ENCODE peak calls at places on chromosomes 11 and 22, in seven cellular contexts. G is H1, W is A549, R is K562, Y is DND-41, A is GM23248, U is HCT116. M is an unnamed sample.

GRCh38 chr11:86639172-86639571 is 33.2 kb downstream of the ME3 start:
- DNase-seq in G (no peak), W (no peak), R (no peak), Y (no peak), A (no peak), U (no peak), M (no peak)

GRCh38 chr11:21911046-21911445 is 281.8 kb upstream of the ANO5 start:
- DNase-seq in G (no peak), W (no peak), R (no peak), Y (no peak), A (no peak), U (no peak), M (no peak)

GRCh38 chr11:8333431-8334401 is 70.0 kb upstream of the LMO1 start:
- DNase-seq in G (no peak), W (peak), R (no peak), Y (no peak), A (peak), U (no peak), M (peak)

GRCh38 chr22:24427500-24428164 is at the start of gene ADORA2A:
- DNase-seq in G (no peak), W (no peak), R (no peak), Y (peak), A (no peak), U (no peak), M (no peak)

GRCh38 chr11:8566613-8567210 is 27.3 kb downstream of the STK33 start:
- DNase-seq in G (no peak), W (no peak), R (peak), Y (no peak), A (peak), U (peak), M (peak)

GRCh38 chr11:45859661-45860140 is 12.4 kb downstream of the CRY2 start:
- DNase-seq in G (no peak), W (no peak), R (no peak), Y (no peak), A (peak), U (no peak), M (peak)

GRCh38 chr22:35782504-35782903 is 64.8 kb downstream of the APOL5 start:
- DNase-seq in G (no peak), W (no peak), R (no peak), Y (no peak), A (peak), U (no peak), M (no peak)

GRCh38 chr22:17239156-17239701 is 20.0 kb upstream of the ADA2 start:
- DNase-seq in G (no peak), W (no peak), R (no peak), Y (no peak), A (no peak), U (no peak), M (no peak)

GRCh38 chr11:106990322-106990721 is 28.0 kb downstream of the GUCY1A2 start:
- DNase-seq in G (no peak), W (no peak), R (no peak), Y (no peak), A (no peak), U (no peak), M (no peak)

GRCh38 chr11:59222464-59223065 is 9.8 kb upstream of the MPEG1 start:
- DNase-seq in G (no peak), W (no peak), R (no peak), Y (no peak), A (no peak), U (no peak), M (no peak)

GRCh38 chr11:81197396-81197795 is 1536.3 kb downstream of the FAM181B start:
- DNase-seq in G (no peak), W (no peak), R (no peak), Y (no peak), A (no peak), U (no peak), M (no peak)

GRCh38 chr11:110092577-110093406 is at the start of gene ZC3H12C:
- DNase-seq in G (peak), W (peak), R (peak), Y (no peak), A (peak), U (peak), M (peak)

GRCh38 chr22:39703890-39704658 is 133.5 kb downstream of the CACNA1I start:
- DNase-seq in G (no peak), W (no peak), R (no peak), Y (no peak), A (peak), U (no peak), M (peak)

GRCh38 chr22:22770280-22770871 is 117.2 kb upstream of the IGLL5 start:
- DNase-seq in G (peak), W (peak), R (peak), Y (peak), A (peak), U (no peak), M (peak)

GRCh38 chr11:64864473-64865285 is 13.7 kb downstream of the EHD1 start:
- DNase-seq in G (no peak), W (no peak), R (peak), Y (no peak), A (peak), U (no peak), M (peak)

GRCh38 chr11:64866173-64866491 is 12.3 kb downstream of the EHD1 start:
- DNase-seq in G (no peak), W (no peak), R (no peak), Y (no peak), A (no peak), U (no peak), M (no peak)

GRCh38 chr11:64864135-64864472 is 14.3 kb downstream of the EHD1 start:
- DNase-seq in G (peak), W (no peak), R (no peak), Y (no peak), A (no peak), U (no peak), M (no peak)

GRCh38 chr11:64863381-64864060 is 14.9 kb downstream of the EHD1 start:
- DNase-seq in G (peak), W (no peak), R (no peak), Y (no peak), A (peak), U (no peak), M (peak)

GRCh38 chr11:64865286-64866172 is 12.9 kb downstream of the EHD1 start:
- DNase-seq in G (no peak), W (no peak), R (no peak), Y (no peak), A (peak), U (no peak), M (no peak)
- H3K4me3 ChIP-seq in G (no peak), W (no peak), R (no peak), Y (no peak), A (peak), U (no peak), M (no peak)

DNA sequence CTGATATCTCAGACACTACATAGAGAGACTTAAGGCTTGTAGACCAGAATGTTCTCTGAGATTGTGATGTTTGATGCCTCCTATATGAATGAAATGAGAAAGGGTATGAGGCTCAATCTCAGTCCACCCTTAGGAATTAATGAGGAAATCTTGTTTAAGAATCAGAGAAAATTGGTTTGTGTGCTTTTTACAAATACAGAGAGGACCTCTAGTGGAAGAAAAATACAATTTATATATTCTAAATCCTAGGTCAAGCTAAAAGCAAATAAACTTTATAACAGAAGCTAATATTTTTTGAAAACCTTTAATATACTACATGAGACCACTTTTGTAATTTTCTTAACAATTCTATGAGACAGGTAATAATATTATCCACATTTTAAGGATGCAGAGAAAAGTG is 5.0 kb upstream of the OR52H1 start:
- DNase-seq in G (no peak), W (no peak), R (no peak), Y (no peak), A (peak), U (no peak), M (no peak)
- H3K4me2 ChIP-seq in G (no peak), W (no peak), R (no peak), Y (no peak), A (no peak), U (no peak), M (no peak)

DNA sequence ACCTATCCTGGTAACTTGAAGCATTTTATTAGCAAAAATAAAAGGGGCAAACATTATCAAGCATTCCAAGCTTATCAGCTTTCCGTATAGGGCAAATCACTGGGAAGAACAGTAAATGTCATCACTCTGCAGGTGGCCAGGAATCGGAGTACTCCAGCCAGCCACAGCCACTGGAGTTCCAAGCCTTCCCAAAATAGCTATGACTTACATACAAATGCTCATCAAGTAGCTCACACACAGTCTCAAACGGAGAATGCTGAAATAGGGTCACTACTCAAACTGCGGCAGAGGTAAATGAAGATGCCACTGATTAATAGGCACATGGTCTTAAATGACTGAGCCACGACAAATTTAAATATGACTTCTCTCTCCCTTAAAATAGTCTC is 2.1 kb downstream of the USP28 start:
- DNase-seq in G (no peak), W (no peak), R (no peak), Y (no peak), A (no peak), U (no peak), M (peak)
- H3K4me3 ChIP-seq in G (peak), W (no peak), R (no peak), Y (no peak), A (no peak), U (no peak), M (no peak)

DNA sequence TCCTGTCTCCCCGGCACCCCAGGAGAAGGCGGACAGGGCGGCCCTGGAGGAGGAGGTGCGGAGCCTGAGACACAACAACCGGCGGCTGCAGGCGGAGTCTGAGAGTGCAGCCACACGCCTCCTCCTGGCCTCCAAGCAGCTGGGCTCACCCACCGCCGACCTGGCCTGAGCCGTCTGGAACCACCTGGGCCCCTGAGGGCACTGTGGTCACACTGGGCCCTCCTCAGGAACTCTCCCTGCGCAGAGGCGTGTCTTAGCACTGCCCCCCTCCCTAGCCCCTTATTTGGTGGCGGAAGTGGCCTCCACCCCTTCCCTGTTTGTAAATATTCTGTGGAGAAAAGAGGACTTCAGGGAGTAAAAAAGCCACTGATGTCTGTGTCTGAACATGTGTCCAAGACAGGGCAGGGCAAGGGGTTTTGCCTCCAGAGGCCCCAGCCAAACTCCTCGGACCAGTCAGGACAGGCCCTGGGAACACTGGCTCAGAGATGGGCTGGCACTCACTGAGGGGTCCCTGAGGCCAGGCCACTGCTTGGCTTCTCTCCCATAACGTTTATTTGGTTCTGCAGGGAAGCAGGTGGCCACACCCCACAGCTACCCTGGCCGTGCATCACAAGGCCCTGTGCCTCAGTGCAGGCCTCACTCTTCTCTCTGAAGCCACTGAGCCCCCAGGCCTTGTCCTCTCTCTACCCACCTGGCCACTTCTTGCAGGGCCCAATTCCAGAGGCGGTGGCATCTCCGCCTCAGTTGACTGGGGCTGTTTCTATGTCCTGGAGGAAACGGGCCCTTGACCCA is 12.0 kb downstream of the RELA start:
- DNase-seq in G (no peak), W (no peak), R (no peak), Y (no peak), A (no peak), U (no peak), M (no peak)
- H3K4me2 ChIP-seq in G (no peak), W (no peak), R (no peak), Y (no peak), A (no peak), U (peak), M (no peak)

DNA sequence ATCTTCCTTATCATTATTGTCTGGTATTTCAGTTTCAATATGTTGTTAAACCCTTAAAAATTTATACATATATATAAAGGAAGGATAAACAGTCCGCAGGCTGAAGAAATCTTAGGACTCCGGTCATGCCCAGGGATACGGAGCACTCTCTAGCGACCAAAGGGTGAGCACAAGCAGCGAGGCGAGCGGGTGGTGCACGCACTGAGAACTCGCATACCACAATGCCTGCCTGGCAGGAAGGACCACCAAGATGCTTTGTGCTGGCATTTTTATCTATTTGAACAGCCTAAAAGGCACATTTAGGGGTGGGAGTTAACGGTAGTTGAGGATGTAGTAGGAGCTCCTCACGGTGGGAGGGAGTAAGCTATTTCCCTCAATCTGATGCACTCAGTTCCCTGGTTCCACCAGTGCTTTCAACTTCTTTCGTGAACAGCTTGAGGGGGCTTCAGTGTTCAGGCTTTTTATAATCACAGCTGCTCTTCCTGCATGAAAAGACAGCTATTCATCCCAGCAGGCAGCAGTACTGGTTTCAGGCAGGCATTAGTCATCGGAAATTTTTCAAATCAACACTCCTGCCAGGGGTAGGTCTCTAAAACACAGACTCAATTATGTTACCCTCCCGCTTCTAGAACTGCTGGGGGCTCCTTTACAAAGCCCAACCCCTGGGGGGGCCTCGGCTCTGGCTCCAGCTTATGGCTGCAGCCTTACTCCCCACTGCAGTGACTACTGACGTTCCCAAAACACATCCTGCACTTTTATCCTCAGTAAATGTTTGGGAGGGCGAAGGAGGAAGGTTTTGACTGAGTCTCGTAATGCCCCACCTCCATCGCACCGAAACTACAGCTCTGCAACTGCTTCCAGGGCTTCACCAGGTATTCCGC is 6.0 kb downstream of the POLDIP3 start:
- DNase-seq in G (no peak), W (no peak), R (no peak), Y (no peak), A (peak), U (no peak), M (peak)
- H3K4me3 ChIP-seq in G (no peak), W (no peak), R (no peak), Y (no peak), A (no peak), U (no peak), M (peak)

DNA sequence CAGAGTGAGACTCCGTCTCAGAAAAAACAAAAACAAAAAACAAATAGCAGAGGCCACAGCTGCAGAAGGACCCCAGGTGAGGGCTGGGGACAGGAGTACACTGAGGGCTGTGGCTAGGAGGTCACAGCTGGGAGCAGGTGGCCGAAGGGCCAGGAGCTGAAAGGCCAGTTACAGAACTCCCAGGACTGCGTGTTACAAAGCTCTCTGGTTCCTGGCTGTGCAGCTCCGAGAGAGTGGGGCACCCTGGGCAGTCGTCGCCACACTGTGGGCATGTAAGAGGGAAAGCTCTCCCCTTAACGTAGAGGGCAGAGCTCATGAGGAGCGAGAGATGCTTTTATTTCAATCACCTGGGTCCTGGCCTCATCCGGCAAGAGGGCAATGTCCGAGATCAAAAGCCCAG is 10.1 kb upstream of the NCF4 start:
- DNase-seq in G (no peak), W (no peak), R (no peak), Y (no peak), A (no peak), U (no peak), M (no peak)
- H3K4me2 ChIP-seq in G (no peak), W (no peak), R (no peak), Y (no peak), A (no peak), U (no peak), M (no peak)

GRCh38 chr11:79440451-79441158 is at the start of gene TENM4:
- DNase-seq in G (peak), W (no peak), R (no peak), Y (no peak), A (peak), U (no peak), M (peak)

GRCh38 chr11:79437981-79438630 is 2.7 kb downstream of the TENM4 start:
- DNase-seq in G (no peak), W (no peak), R (no peak), Y (no peak), A (peak), U (no peak), M (peak)

GRCh38 chr11:79438631-79439429 is 2.0 kb downstream of the TENM4 start:
- DNase-seq in G (peak), W (no peak), R (no peak), Y (no peak), A (peak), U (no peak), M (peak)

GRCh38 chr11:79439893-79440450 is 858 bp downstream of the TENM4 start:
- DNase-seq in G (peak), W (no peak), R (no peak), Y (no peak), A (no peak), U (no peak), M (peak)

GRCh38 chr11:79439430-79439892 is 1.4 kb downstream of the TENM4 start:
- DNase-seq in G (no peak), W (no peak), R (no peak), Y (no peak), A (peak), U (no peak), M (no peak)
- H3K4me3 ChIP-seq in G (peak), W (peak), R (no peak), Y (no peak), A (peak), U (no peak), M (peak)

GRCh38 chr11:69013009-69013951 is at the start of gene MRGPRF:
- DNase-seq in G (peak), W (peak), R (peak), Y (no peak), A (peak), U (no peak), M (peak)
- H3K4me2 ChIP-seq in G (peak), W (no peak), R (no peak), Y (no peak), A (peak), U (no peak), M (peak)

DNA sequence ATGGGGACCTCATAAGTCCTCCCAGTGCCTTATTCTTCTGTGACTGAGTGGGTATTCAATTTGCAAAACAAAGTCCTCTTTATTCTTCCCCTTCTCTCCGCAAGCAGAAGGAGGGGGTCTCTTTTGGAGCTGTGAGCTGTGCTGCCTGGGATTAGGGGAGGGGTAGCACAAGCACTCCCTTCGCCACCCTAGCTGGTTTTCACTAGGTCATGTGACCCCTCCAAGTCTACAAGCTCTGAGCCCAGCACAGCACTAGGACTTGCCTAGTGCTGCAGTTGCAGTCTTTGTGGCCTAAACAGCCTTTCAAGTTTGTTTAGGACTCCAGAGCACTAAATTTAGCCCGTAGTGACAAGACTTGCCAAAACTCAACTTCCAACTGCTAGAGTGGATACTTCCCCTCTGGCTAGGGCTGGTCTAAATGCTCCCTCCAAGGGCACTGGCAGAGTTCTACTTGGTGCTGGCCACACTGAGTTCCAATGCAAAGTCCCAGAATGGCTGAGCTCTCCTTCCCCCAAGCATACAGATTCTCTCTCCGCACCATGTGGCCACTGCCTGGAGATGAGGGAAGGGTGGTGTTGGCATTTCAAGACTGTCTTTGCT is 25.4 kb downstream of the TAF1D start:
- DNase-seq in G (no peak), W (no peak), R (no peak), Y (no peak), A (no peak), U (no peak), M (peak)
- H3K4me3 ChIP-seq in G (no peak), W (no peak), R (no peak), Y (no peak), A (no peak), U (no peak), M (no peak)

DNA sequence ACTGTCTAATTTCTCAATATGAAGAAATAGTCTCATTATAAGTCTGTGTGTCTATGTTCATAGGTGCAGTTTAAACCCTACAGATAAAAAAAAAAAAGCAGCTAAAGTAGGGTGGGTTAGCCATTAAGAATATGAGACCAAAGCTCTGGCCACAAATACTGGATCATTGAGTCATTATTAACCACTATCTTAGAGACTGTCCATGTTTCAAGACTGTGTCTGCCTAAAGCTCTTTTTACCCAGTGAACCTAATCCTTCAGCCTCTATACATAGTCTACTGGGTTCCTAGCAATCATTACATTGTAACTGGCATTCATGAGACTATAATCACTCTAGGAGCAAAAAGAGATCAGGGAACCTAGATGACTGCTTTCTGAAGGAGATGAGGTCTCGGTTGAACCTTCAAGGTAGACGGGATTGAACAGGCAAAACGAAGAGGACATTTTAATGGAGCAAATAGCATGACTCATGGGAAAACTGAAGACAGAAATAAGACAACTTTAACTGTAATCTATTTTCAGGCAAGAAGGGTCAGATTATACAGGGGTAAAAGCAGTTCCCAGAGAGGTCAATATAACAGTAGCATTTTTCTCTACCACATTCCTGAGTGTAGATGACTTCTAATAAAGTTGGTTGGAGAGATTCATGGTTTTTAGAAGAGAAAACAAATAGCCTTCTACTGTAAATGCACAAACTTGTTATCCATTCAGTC is 64.0 kb upstream of the FIBIN start:
- DNase-seq in G (no peak), W (no peak), R (no peak), Y (no peak), A (no peak), U (no peak), M (no peak)
- H3K4me2 ChIP-seq in G (no peak), W (no peak), R (no peak), Y (no peak), A (peak), U (no peak), M (no peak)

M was measured in neural progenitor cell.